ENCODE peak calls at places on chromosomes 4 and X, in ten cellular contexts. F, A, C, G, K, E, T, I, B and M are unnamed samples.

GRCh38 chr4:104912518-104912917 is 234.2 kb upstream of the TET2 start:
- DNase-seq in F (no peak), A (no peak), C (no peak), G (no peak), K (no peak), E (no peak), T (no peak), I (no peak), B (no peak), M (no peak)

GRCh38 chr4:24032371-24032989 is 142.6 kb upstream of the PPARGC1A start:
- DNase-seq in F (peak), A (no peak), C (no peak), G (no peak), K (no peak), E (no peak), T (no peak), I (no peak), B (peak), M (no peak)

GRCh38 chr4:159516556-159516955 is 413.7 kb downstream of the RAPGEF2 start:
- DNase-seq in F (no peak), A (no peak), C (no peak), G (no peak), K (no peak), E (no peak), T (no peak), I (no peak), B (no peak), M (no peak)

GRCh38 chr4:159046683-159047082 is 56.2 kb upstream of the RAPGEF2 start:
- DNase-seq in F (no peak), A (no peak), C (no peak), G (no peak), K (no peak), E (no peak), T (no peak), I (no peak), B (no peak), M (no peak)

GRCh38 chr4:38591617-38592337 is 72.2 kb upstream of the KLF3 start:
- DNase-seq in F (no peak), A (no peak), C (no peak), G (no peak), K (no peak), E (no peak), T (no peak), I (no peak), B (no peak), M (no peak)

GRCh38 chr4:88630756-88631155 is 38.5 kb downstream of the HERC3 start:
- DNase-seq in F (no peak), A (no peak), C (no peak), G (no peak), K (no peak), E (no peak), T (no peak), I (no peak), B (no peak), M (no peak)

GRCh38 chr4:74444891-74445642 is at the start of gene AREG:
- DNase-seq in F (peak), A (peak), C (peak), G (peak), K (peak), E (peak), T (peak), I (peak), B (peak), M (peak)

GRCh38 chr4:148030486-148030885 is 298.6 kb downstream of the ARHGAP10 start:
- DNase-seq in F (no peak), A (no peak), C (no peak), G (no peak), K (no peak), E (no peak), T (no peak), I (no peak), B (no peak), M (no peak)

GRCh38 chr4:83112678-83113428 is 1.7 kb downstream of the PLAC8 start:
- DNase-seq in F (peak), A (no peak), C (no peak), G (no peak), K (no peak), E (no peak), T (no peak), I (no peak), B (peak), M (no peak)

GRCh38 chr4:153322791-153323190 is 21.7 kb upstream of the MND1 start:
- DNase-seq in F (no peak), A (no peak), C (no peak), G (no peak), K (no peak), E (no peak), T (no peak), I (no peak), B (no peak), M (no peak)

GRCh38 chrX:312621-313331 is 5.8 kb downstream of the GTPBP6 start:
- DNase-seq in F (no peak), A (no peak), C (no peak), G (no peak), K (peak), E (no peak), T (no peak), I (no peak), B (no peak), M (peak)

GRCh38 chrX:1165535-1166196 is 46.8 kb downstream of the CRLF2 start:
- DNase-seq in F (no peak), A (no peak), C (no peak), G (no peak), K (peak), E (no peak), T (no peak), I (no peak), B (no peak), M (no peak)

GRCh38 chr4:87423313-87424031 is 1.1 kb downstream of the NUDT9 start:
- DNase-seq in F (no peak), A (no peak), C (peak), G (no peak), K (no peak), E (no peak), T (no peak), I (no peak), B (peak), M (no peak)

GRCh38 chr4:66906314-66906713 is 639.0 kb downstream of the CENPC start:
- DNase-seq in F (peak), A (no peak), C (no peak), G (no peak), K (no peak), E (no peak), T (no peak), I (no peak), B (no peak), M (no peak)

GRCh38 chrX:45527834-45528233 is 327.2 kb upstream of the DIPK2B start:
- DNase-seq in F (no peak), A (no peak), C (no peak), G (no peak), K (no peak), E (no peak), T (no peak), I (no peak), B (no peak), M (no peak)

GRCh38 chr4:14908635-14909034 is 93.6 kb upstream of the CPEB2 start:
- DNase-seq in F (no peak), A (no peak), C (no peak), G (no peak), K (no peak), E (no peak), T (no peak), I (no peak), B (peak), M (no peak)

GRCh38 chrX:39857780-39858179 is 240.0 kb downstream of the BCOR start:
- DNase-seq in F (no peak), A (no peak), C (no peak), G (no peak), K (no peak), E (no peak), T (no peak), I (no peak), B (no peak), M (no peak)

GRCh38 chrX:123432362-123433150 is 248.5 kb downstream of the GRIA3 start:
- DNase-seq in F (no peak), A (no peak), C (peak), G (no peak), K (no peak), E (no peak), T (no peak), I (no peak), B (peak), M (no peak)

GRCh38 chrX:153245288-153245731 is 66.2 kb downstream of the MAGEA1 start:
- DNase-seq in F (peak), A (peak), C (no peak), G (no peak), K (no peak), E (no peak), T (no peak), I (no peak), B (no peak), M (no peak)

GRCh38 chr4:158122501-158122900 is 50.3 kb downstream of the GASK1B start:
- DNase-seq in F (no peak), A (no peak), C (no peak), G (no peak), K (no peak), E (no peak), T (no peak), I (no peak), B (no peak), M (no peak)

GRCh38 chr4:14143892-14144291 is 516.4 kb upstream of the BOD1L1 start:
- DNase-seq in F (peak), A (no peak), C (no peak), G (no peak), K (no peak), E (no peak), T (no peak), I (no peak), B (peak), M (no peak)

GRCh38 chrX:42686296-42686695 is 91.7 kb downstream of the PPP1R2C start:
- DNase-seq in F (no peak), A (no peak), C (no peak), G (no peak), K (no peak), E (no peak), T (no peak), I (no peak), B (no peak), M (no peak)

GRCh38 chr4:184237612-184238011 is 19.9 kb upstream of the ENPP6 start:
- DNase-seq in F (no peak), A (no peak), C (no peak), G (no peak), K (no peak), E (no peak), T (no peak), I (no peak), B (no peak), M (no peak)

GRCh38 chr4:110982486-110982885 is 359.6 kb upstream of the PITX2 start:
- DNase-seq in F (no peak), A (no peak), C (no peak), G (no peak), K (no peak), E (no peak), T (no peak), I (no peak), B (no peak), M (no peak)

GRCh38 chrX:41512394-41512793 is 65.3 kb downstream of the NYX start:
- DNase-seq in F (no peak), A (no peak), C (no peak), G (no peak), K (no peak), E (no peak), T (no peak), I (no peak), B (peak), M (no peak)

GRCh38 chr4:138911903-138912713 is 103.5 kb upstream of the NOCT start:
- DNase-seq in F (no peak), A (no peak), C (peak), G (no peak), K (no peak), E (no peak), T (no peak), I (no peak), B (no peak), M (no peak)

GRCh38 chrX:77918568-77918967 is 8.1 kb downstream of the ATP7A start:
- DNase-seq in F (no peak), A (no peak), C (no peak), G (no peak), K (no peak), E (no peak), T (no peak), I (no peak), B (no peak), M (no peak)

GRCh38 chr4:121126449-121127006 is 37.6 kb downstream of the TNIP3 start:
- DNase-seq in F (peak), A (no peak), C (no peak), G (no peak), K (no peak), E (no peak), T (no peak), I (no peak), B (no peak), M (no peak)

GRCh38 chrX:121179972-121180371 is 132.6 kb downstream of the GLUD2 start:
- DNase-seq in F (no peak), A (no peak), C (no peak), G (no peak), K (no peak), E (no peak), T (no peak), I (no peak), B (no peak), M (no peak)

GRCh38 chr4:135372131-135372530 is 1170.5 kb upstream of the PABPC4L start:
- DNase-seq in F (no peak), A (no peak), C (no peak), G (no peak), K (peak), E (no peak), T (no peak), I (no peak), B (no peak), M (no peak)

GRCh38 chr4:135368826-135369225 is 1167.2 kb upstream of the PABPC4L start:
- DNase-seq in F (no peak), A (no peak), C (no peak), G (no peak), K (no peak), E (no peak), T (no peak), I (no peak), B (no peak), M (no peak)

GRCh38 chr4:135371137-135371536 is 1169.5 kb upstream of the PABPC4L start:
- DNase-seq in F (peak), A (peak), C (peak), G (no peak), K (no peak), E (no peak), T (no peak), I (no peak), B (peak), M (no peak)
- TF ChIP-seq CTCF in F (peak), A (peak), C (peak), G (no peak), K (no peak), E (no peak), T (no peak), I (no peak), B (peak), M (peak)

GRCh38 chr4:77001907-77002306 is 52.4 kb downstream of the SEPTIN11 start:
- DNase-seq in F (peak), A (no peak), C (no peak), G (no peak), K (no peak), E (no peak), T (no peak), I (no peak), B (no peak), M (no peak)
- H3K27ac ChIP-seq in F (peak), A (peak), C (no peak), G (no peak), K (peak), E (peak), T (no peak), I (peak), B (no peak), M (peak)

GRCh38 chr4:141350122-141350904 is 129.6 kb downstream of the ZNF330 start:
- DNase-seq in F (no peak), A (no peak), C (peak), G (no peak), K (peak), E (no peak), T (no peak), I (no peak), B (no peak), M (peak)

GRCh38 chr4:141340458-141340857 is 119.8 kb downstream of the ZNF330 start:
- DNase-seq in F (no peak), A (no peak), C (no peak), G (no peak), K (no peak), E (no peak), T (no peak), I (no peak), B (no peak), M (no peak)

GRCh38 chr4:141348589-141348988 is 127.9 kb downstream of the ZNF330 start:
- DNase-seq in F (no peak), A (no peak), C (no peak), G (no peak), K (no peak), E (no peak), T (no peak), I (no peak), B (no peak), M (no peak)

GRCh38 chr4:141347738-141348524 is 127.2 kb downstream of the ZNF330 start:
- DNase-seq in F (no peak), A (no peak), C (no peak), G (no peak), K (no peak), E (no peak), T (no peak), I (no peak), B (peak), M (no peak)

DNA sequence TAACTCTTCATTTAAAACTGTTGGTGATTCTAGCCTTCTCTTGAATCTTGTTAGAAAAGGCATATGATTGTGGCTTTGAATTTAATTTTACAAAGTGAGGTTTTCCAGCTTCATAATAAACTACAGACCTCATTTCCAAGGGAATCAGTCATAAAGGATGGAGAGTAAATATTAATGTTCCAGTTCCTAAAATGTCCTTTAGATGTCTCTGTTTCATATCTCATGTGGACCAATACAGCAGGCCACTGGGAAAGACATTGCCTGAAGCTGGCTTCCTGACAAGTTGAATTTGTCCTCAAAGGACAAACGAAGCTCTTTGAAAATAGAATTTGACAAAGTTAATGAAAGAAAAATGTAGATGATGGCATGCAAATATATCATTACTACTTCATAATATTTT is 125.4 kb downstream of the ZNF330 start:
- DNase-seq in F (peak), A (no peak), C (peak), G (no peak), K (no peak), E (no peak), T (no peak), I (no peak), B (peak), M (no peak)
- TF ChIP-seq CTCF in F (peak), A (peak), C (peak), G (peak), K (peak), E (peak), T (peak), I (peak), B (peak), M (peak)

DNA sequence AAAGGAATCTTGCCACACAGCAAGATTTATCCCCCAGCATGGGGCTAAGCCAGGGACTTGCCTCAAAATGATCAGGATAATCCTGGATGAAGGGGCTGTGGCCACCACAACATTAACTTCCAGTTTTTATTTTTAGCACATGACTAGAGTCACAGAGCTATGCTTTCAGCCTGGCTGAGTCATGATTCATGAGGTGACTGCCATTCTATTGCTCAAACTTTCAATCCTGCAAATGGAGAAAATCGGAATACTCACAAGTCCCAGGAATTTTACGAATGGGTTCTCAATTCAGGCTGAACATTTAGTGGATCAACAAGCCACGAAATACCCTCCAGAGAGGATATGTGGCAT is 70.7 kb upstream of the HPGD start:
- DNase-seq in F (no peak), A (no peak), C (no peak), G (no peak), K (no peak), E (no peak), T (no peak), I (no peak), B (no peak), M (no peak)
- H3K27ac ChIP-seq in F (no peak), A (no peak), C (no peak), G (no peak), K (peak), E (no peak), T (no peak), I (no peak), B (no peak), M (no peak)

GRCh38 chr4:40838742-40839141 is 89.0 kb downstream of the NSUN7 start:
- DNase-seq in F (peak), A (no peak), C (no peak), G (no peak), K (no peak), E (no peak), T (no peak), I (no peak), B (no peak), M (no peak)
- TF ChIP-seq CTCF in F (no peak), A (peak), C (no peak), G (no peak), K (no peak), E (no peak), T (no peak), I (no peak), B (peak), M (no peak)

GRCh38 chr4:3834186-3834920 is 68.2 kb downstream of the ADRA2C start:
- DNase-seq in F (no peak), A (no peak), C (no peak), G (no peak), K (peak), E (no peak), T (no peak), I (no peak), B (no peak), M (no peak)
- H3K27ac ChIP-seq in F (no peak), A (no peak), C (no peak), G (no peak), K (no peak), E (no peak), T (no peak), I (no peak), B (no peak), M (no peak)

DNA sequence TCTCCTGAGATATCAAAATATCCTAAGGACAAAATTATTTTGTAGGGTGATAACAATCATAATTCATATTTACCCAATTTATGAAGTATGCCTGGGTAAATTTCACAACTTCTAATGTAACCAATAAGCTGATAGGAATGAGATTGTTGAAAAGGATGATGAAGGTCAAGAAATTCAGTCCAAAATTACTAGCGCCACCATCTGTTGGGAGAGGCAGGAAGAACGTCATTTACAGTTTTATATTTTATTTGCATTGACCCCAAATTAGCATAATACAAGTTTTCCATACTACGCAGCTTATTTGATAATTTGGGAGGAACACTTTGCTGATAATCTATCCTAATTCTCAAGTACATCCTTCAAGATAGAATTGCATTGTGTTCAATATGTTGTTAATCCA is 78.7 kb downstream of the ATP8A1 start:
- DNase-seq in F (no peak), A (no peak), C (no peak), G (no peak), K (no peak), E (no peak), T (no peak), I (no peak), B (no peak), M (no peak)
- TF ChIP-seq CTCF in F (peak), A (peak), C (no peak), G (no peak), K (no peak), E (no peak), T (no peak), I (no peak), B (no peak), M (peak)

DNA sequence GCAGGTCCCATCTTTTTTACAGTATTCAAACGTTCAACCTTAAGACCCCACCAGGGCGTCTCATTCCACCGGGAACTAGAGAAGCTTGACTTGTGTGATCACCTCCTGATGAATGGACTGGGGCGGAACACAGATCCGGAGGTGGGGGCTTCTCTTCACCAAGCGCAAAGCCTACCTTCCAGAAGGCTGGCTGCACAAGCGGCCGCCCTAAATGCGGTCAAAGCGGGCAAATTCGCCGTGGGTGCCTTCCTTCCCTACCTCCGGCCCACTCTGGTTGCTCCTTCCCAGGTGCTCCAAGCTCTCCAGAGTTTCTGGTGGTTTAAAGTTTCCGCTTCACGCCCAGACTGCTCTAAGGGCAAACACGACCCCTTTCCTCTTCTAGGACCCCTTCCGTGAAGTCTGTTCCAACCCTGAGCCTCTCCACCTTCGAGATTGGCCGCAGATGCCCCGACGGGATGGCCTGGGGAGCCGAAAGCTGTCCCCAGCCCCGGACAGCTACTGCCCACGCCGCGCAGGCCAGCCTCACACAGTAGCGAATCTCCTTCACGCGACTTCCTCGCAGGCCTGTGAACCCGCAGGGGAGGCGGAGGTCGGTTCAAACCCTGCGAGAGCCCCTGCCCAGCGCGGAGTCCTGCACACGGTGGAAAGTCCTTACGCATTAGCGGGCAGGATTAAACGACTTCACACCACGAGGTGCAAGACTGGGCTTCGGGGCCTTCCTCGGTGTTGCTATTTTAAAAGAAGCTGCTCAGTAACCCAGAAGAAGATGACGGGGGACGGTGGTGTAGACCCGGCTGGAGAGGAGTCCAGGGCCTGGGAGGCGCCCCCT is 1.6 kb upstream of the WWC2 start:
- DNase-seq in F (peak), A (peak), C (peak), G (no peak), K (peak), E (no peak), T (no peak), I (no peak), B (no peak), M (no peak)
- H3K27ac ChIP-seq in F (peak), A (no peak), C (peak), G (peak), K (peak), E (peak), T (peak), I (peak), B (no peak), M (peak)